ENCODE peak calls at places on chromosome 20, in ten cellular contexts. U is fibroblast of mammary gland, J is cardiac fibroblast, Z is left ventricle myocardium inferior, V is heart right ventricle, L is PC-3, T is foreskin fibroblast, X is lower lobe of right lung, Q is AG09309, B is Panc1. R is an unnamed sample.

GRCh38 chr20:17878912-17879602 is 89.5 kb downstream of the SNX5 start:
- DNase-seq in U (no peak), J (no peak), Z (no peak), V (no peak), L (no peak), T (no peak), X (no peak), Q (no peak), B (no peak), R (no peak)

GRCh38 chr20:20628314-20628713 is 84.1 kb downstream of the RALGAPA2 start:
- DNase-seq in U (no peak), J (no peak), Z (no peak), V (no peak), L (no peak), T (no peak), X (peak), Q (no peak), B (no peak), R (no peak)

GRCh38 chr20:18059603-18060002 is 1.9 kb upstream of the OVOL2 start:
- DNase-seq in U (no peak), J (no peak), Z (no peak), V (no peak), L (no peak), T (no peak), X (no peak), Q (no peak), B (no peak), R (no peak)

GRCh38 chr20:34320861-34321260 is 17.7 kb upstream of the AHCY start:
- DNase-seq in U (no peak), J (no peak), Z (no peak), V (no peak), L (no peak), T (no peak), X (no peak), Q (no peak), B (no peak), R (no peak)

GRCh38 chr20:36792422-36792821 is 18.9 kb upstream of the DSN1 start:
- DNase-seq in U (peak), J (peak), Z (no peak), V (no peak), L (peak), T (peak), X (no peak), Q (peak), B (no peak), R (peak)

GRCh38 chr20:9458075-9458818 is 56.1 kb upstream of the LAMP5 start:
- DNase-seq in U (peak), J (peak), Z (no peak), V (no peak), L (peak), T (peak), X (no peak), Q (no peak), B (no peak), R (peak)

GRCh38 chr20:62358728-62359490 is 8.2 kb downstream of the LAMA5 start:
- DNase-seq in U (no peak), J (no peak), Z (no peak), V (peak), L (no peak), T (no peak), X (no peak), Q (no peak), B (no peak), R (no peak)

GRCh38 chr20:41249781-41250281 is 67.7 kb downstream of the ZHX3 start:
- DNase-seq in U (peak), J (peak), Z (no peak), V (no peak), L (peak), T (peak), X (no peak), Q (no peak), B (no peak), R (no peak)

GRCh38 chr20:35166242-35166830 is 5.5 kb upstream of the PROCR start:
- DNase-seq in U (no peak), J (peak), Z (peak), V (peak), L (no peak), T (no peak), X (peak), Q (no peak), B (no peak), R (no peak)

GRCh38 chr20:49874601-49875116 is 40.7 kb downstream of the SPATA2 start:
- DNase-seq in U (no peak), J (no peak), Z (no peak), V (no peak), L (no peak), T (no peak), X (no peak), Q (no peak), B (no peak), R (no peak)

GRCh38 chr20:48609491-48609978 is 218.3 kb downstream of the PREX1 start:
- DNase-seq in U (no peak), J (no peak), Z (no peak), V (no peak), L (no peak), T (no peak), X (no peak), Q (no peak), B (no peak), R (no peak)

GRCh38 chr20:13996265-13996664 is 949 bp downstream of the MACROD2 start:
- DNase-seq in U (no peak), J (no peak), Z (no peak), V (no peak), L (peak), T (no peak), X (no peak), Q (no peak), B (no peak), R (no peak)

GRCh38 chr20:57399587-57400261 is 8.5 kb downstream of the RBM38 start:
- DNase-seq in U (no peak), J (no peak), Z (no peak), V (peak), L (no peak), T (no peak), X (peak), Q (no peak), B (no peak), R (no peak)

GRCh38 chr20:47740225-47741184 is 44.8 kb downstream of the SULF2 start:
- DNase-seq in U (no peak), J (peak), Z (peak), V (peak), L (no peak), T (no peak), X (peak), Q (no peak), B (no peak), R (no peak)

GRCh38 chr20:1440024-1440423 is 26.6 kb downstream of the NSFL1C start:
- DNase-seq in U (peak), J (no peak), Z (no peak), V (no peak), L (peak), T (no peak), X (no peak), Q (no peak), B (no peak), R (peak)

GRCh38 chr20:37245671-37246237 is 15.9 kb downstream of the GHRH start:
- DNase-seq in U (no peak), J (no peak), Z (no peak), V (no peak), L (no peak), T (no peak), X (no peak), Q (no peak), B (no peak), R (no peak)

GRCh38 chr20:47795214-47795667 is 10.0 kb upstream of the SULF2 start:
- DNase-seq in U (no peak), J (peak), Z (peak), V (peak), L (peak), T (no peak), X (peak), Q (no peak), B (no peak), R (no peak)

DNA sequence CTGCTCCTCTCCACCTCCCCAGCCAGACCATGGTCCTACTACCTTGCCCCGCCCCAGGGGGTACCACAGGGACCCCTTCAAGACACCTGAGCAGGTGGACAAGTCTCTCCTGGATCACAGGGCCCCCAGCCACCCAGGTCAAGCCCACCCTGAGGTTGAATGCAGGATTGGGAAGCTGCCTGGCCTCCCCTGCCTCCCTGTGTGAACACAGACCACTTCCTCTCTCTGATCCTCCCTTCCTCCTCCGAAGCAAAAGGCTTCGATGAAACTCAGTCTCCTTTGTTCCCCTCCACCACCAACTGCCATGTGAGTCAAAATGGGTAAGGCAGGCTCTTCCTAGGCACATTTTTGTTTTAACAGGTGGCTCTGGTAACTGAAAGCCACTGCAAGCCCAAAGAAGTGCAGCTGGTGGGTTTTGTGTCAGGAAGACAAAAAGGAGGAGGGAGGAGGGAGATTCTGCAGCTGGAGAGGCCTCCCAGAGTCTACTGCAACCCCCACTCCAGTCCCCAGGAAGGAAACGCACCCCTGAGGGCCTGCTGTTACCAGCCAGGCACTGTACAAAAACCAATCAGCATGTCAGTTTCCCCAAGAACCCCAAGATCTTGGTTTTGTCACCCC is 5.4 kb downstream of the ADA start:
- DNase-seq in U (no peak), J (peak), Z (no peak), V (no peak), L (no peak), T (no peak), X (no peak), Q (no peak), B (no peak), R (no peak)
- H3K4me3 ChIP-seq in U (no peak), J (no peak), Z (no peak), V (no peak), L (no peak), T (no peak), X (no peak), Q (no peak), B (no peak), R (no peak)

DNA sequence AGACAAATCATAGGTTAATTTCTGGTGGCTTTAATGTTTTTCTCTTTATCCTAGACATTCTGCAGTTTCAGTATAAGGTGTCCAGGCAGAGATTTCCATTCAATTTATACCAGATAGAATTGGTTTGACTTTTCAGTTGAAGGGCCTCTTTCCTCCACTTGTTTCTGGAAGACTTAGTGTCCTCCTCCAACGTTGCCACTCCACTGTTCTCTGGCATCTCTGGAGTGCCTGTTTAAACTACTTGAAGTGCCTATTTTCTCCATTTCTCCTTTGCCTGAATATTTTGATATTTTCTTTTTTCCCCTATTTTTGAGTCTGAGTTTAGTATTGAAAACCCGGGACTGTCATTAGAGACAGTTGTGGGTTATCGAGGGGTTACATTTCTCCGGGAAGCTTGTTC is 27.7 kb downstream of the EDN3 start:
- DNase-seq in U (no peak), J (no peak), Z (no peak), V (no peak), L (no peak), T (no peak), X (no peak), Q (no peak), B (no peak), R (no peak)
- TF ChIP-seq CTCF in U (no peak), J (no peak), Z (no peak), V (no peak), L (no peak), T (no peak), X (no peak), Q (no peak), B (no peak), R (no peak)

GRCh38 chr20:60882776-60883303 is 369.2 kb upstream of the CDH4 start:
- DNase-seq in U (no peak), J (no peak), Z (no peak), V (no peak), L (no peak), T (no peak), X (no peak), Q (no peak), B (no peak), R (no peak)

GRCh38 chr20:60872224-60872623 is 379.8 kb upstream of the CDH4 start:
- DNase-seq in U (no peak), J (no peak), Z (no peak), V (no peak), L (no peak), T (no peak), X (no peak), Q (no peak), B (no peak), R (no peak)

GRCh38 chr20:60877071-60877470 is 375.0 kb upstream of the CDH4 start:
- DNase-seq in U (no peak), J (no peak), Z (no peak), V (no peak), L (no peak), T (no peak), X (no peak), Q (no peak), B (no peak), R (no peak)
- H3K4me3 ChIP-seq in U (no peak), J (no peak), Z (no peak), V (no peak), L (no peak), T (no peak), X (no peak), Q (no peak), B (no peak), R (no peak)

DNA sequence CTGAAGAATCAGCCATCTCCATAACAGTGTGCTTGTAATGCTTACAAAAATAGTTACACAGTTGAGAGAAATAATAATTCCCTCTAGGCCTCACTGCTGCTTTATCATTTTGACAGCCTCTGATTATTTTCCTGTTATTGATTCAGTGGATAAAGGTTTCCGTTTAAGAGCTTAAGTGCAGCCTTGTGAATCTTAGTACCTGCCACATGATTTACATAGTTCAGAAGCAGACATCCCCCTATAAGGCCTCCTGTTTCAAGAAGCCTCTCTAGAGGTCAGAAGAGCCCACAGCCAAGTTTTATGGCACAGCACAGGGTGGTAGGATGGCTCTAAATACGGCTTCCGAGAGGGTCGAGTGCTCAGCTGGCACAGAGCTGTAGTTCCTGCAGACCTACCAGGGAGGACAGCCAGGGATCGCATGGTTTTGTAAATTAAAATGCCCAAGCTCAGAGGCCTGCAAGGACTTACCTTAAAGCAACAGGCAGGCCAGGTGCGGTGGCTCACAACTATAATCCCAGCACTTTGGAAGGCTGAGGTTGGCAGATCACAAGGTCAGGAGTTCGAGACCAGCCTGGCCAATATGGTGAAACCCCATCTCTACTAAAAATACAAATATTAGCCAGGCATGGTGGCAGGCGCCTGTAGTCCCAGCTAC is 17.6 kb upstream of the PYGB start:
- DNase-seq in U (no peak), J (no peak), Z (no peak), V (no peak), L (no peak), T (no peak), X (no peak), Q (no peak), B (no peak), R (no peak)
- TF ChIP-seq CTCF in U (no peak), J (no peak), Z (no peak), V (no peak), L (no peak), T (no peak), X (no peak), Q (no peak), B (no peak), R (no peak)

GRCh38 chr20:25076201-25076600 is 5.7 kb downstream of the VSX1 start:
- DNase-seq in U (no peak), J (no peak), Z (no peak), V (no peak), L (peak), T (no peak), X (no peak), Q (no peak), B (no peak), R (no peak)

GRCh38 chr20:25078662-25079061 is 3.3 kb downstream of the VSX1 start:
- DNase-seq in U (no peak), J (no peak), Z (no peak), V (no peak), L (no peak), T (no peak), X (no peak), Q (no peak), B (no peak), R (no peak)

GRCh38 chr20:25079171-25079570 is 2.8 kb downstream of the VSX1 start:
- DNase-seq in U (no peak), J (no peak), Z (no peak), V (no peak), L (no peak), T (no peak), X (no peak), Q (no peak), B (no peak), R (no peak)

GRCh38 chr20:25077610-25078169 is 4.3 kb downstream of the VSX1 start:
- DNase-seq in U (peak), J (peak), Z (no peak), V (peak), L (no peak), T (peak), X (peak), Q (no peak), B (no peak), R (peak)

DNA sequence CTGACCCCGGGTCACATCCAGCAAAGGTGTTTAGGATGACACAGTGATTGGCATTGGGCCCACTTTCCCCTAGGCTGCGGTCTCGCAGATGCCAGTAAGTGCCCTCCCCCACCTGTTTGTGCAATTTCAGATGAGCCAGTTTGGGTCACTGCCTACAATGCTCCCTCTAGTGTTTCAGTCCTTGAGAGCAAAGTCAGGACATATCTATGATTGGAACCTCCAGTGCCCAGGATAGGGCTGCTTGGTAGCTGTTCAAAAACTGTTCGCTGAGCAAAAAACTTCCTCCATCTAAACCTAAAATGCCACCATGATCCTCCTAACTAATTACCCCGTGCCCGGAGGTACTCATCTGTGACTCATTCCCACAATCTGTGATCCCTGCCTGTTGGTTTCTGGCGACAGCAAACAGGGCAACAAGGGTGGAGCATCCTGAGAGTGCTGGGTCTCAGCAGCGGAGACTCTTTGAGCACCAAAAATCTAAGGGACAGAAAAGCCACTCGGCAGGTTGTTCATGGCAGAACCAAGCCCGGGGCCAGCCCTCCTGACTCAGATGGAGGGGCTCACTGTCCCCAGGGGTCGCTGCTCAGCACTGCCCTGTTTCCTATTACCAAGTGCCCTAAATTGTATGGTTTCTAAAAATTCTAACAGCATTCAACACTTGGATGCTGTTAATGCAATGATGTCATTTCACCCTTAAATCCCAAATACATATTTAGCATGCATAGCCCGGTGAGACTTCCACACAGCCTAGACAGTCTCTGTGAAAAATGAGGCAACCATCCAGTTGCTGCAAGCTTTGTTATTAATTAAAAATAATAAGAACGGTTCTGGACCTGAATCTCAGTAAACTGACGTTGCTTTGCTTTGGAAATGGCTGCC is 5.0 kb downstream of the VSX1 start:
- DNase-seq in U (peak), J (peak), Z (no peak), V (no peak), L (peak), T (peak), X (no peak), Q (no peak), B (peak), R (peak)
- H3K4me3 ChIP-seq in U (no peak), J (no peak), Z (peak), V (peak), L (peak), T (peak), X (peak), Q (peak), B (no peak), R (peak)

DNA sequence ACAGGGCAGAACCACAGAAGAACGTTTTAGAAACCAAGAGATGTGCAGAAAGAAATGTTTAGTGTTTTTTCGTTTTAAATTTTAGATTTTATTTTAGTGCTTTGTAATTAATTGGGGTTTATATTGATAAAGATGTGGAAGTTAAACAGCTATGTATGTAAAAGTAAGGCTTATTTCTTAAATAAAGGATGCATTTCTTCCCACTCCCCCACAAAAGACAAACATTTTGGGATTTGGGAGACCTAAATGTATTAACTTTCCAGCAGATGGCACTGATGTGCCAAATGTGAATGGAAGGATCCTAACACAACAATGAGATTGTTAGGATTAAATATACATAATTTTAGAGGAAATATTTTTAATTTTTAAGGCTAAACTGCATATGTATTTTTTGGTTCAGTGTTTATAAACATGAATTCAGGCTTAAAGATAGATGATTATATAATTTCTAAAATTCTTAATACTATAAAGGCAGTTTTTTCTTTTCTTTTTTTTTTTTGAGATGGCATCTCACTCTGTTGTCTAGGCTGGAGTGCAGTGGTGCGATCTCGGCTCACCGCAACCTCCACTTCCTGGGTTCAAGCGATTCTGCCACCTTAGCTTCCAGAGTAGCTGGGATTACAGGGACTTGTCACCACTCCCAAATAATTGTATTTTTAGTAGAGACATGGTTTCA is 12.0 kb downstream of the PFDN4 start:
- DNase-seq in U (peak), J (peak), Z (no peak), V (no peak), L (peak), T (peak), X (no peak), Q (no peak), B (no peak), R (peak)
- TF ChIP-seq CTCF in U (peak), J (peak), Z (peak), V (peak), L (peak), T (peak), X (peak), Q (peak), B (peak), R (peak)

GRCh38 chr20:15475483-15475882 is 1097.8 kb downstream of the KIF16B start:
- DNase-seq in U (no peak), J (no peak), Z (peak), V (peak), L (peak), T (no peak), X (peak), Q (no peak), B (no peak), R (no peak)
- H3K4me3 ChIP-seq in U (no peak), J (no peak), Z (no peak), V (no peak), L (no peak), T (no peak), X (no peak), Q (no peak), B (no peak), R (no peak)

R was measured in AG10803.